ENCODE peak calls at places on chromosomes 7 and 10, in eight cellular contexts. E is activated naive CD4-positive, alpha-beta T cell; S is CD8-positive, alpha-beta memory T cell; L is foreskin keratinocyte; X is activated T-cell treated with anti-CD3 and anti-CD28 coated beads, Interleukin-2, amount 50 U/mL, for 4 hours; R is breast epithelium; C is H7; Y is stimulated activated CD8-positive, alpha-beta memory T cell treated with anti-CD3 and anti-CD28 coated beads, Interleukin-12 subunit alpha, Interleukin-12 subunit beta, amount 100 ng/mL, for 4 hours. G is an unnamed sample.

GRCh38 chr10:60473557-60473956 is 83.9 kb upstream of the ANK3 start:
- DNase-seq in E (no peak), S (no peak), L (peak; percentile 53), X (no peak), R (no peak), C (no peak), Y (no peak), G (no peak)

GRCh38 chr10:58952747-58953466 is 223.5 kb upstream of the PHYHIPL start:
- DNase-seq in E (no peak), S (no peak), L (peak; percentile 44), X (no peak), R (no peak), C (peak; percentile 17), Y (no peak), G (no peak)

GRCh38 chr7:7798510-7798909 is 80.1 kb upstream of the RPA3 start:
- DNase-seq in E (no peak), S (no peak), L (no peak), X (no peak), R (no peak), C (no peak), Y (no peak), G (no peak)

GRCh38 chr7:11082552-11083213 is 109.0 kb downstream of the PHF14 start:
- DNase-seq in E (no peak), S (no peak), L (peak; percentile 49), X (no peak), R (no peak), C (no peak), Y (no peak), G (no peak)

GRCh38 chr10:91992026-91992425 is 68.5 kb downstream of the BTAF1 start:
- DNase-seq in E (no peak), S (no peak), L (no peak), X (no peak), R (no peak), C (no peak), Y (no peak), G (no peak)

GRCh38 chr7:5422324-5423271 is 1.0 kb downstream of the TNRC18 start:
- DNase-seq in E (no peak), S (no peak), L (peak; percentile 17), X (no peak), R (no peak), C (peak; percentile 73), Y (no peak), G (no peak)

GRCh38 chr7:133484135-133484534 is 231.3 kb downstream of the EXOC4 start:
- DNase-seq in E (no peak), S (peak; percentile 64), L (peak; percentile 68), X (peak; percentile 17), R (no peak), C (no peak), Y (peak; percentile 16), G (no peak)

GRCh38 chr10:123227706-123228105 is 73.5 kb downstream of the BUB3 start:
- DNase-seq in E (no peak), S (no peak), L (peak; percentile 49), X (no peak), R (no peak), C (no peak), Y (no peak), G (no peak)

GRCh38 chr7:75723444-75723843 is 15.3 kb downstream of the HIP1 start:
- DNase-seq in E (no peak), S (no peak), L (no peak), X (no peak), R (no peak), C (no peak), Y (no peak), G (no peak)

GRCh38 chr7:7536396-7537019 is 835 bp upstream of the COL28A1 start:
- DNase-seq in E (no peak), S (no peak), L (no peak), X (no peak), R (no peak), C (no peak), Y (no peak), G (no peak)

GRCh38 chr10:70461397-70462348 is 16.9 kb upstream of the PALD1 start:
- DNase-seq in E (peak; percentile 16), S (no peak), L (no peak), X (peak; percentile 47), R (peak; percentile 34), C (peak; percentile 91), Y (no peak), G (peak; percentile 35)

GRCh38 chr7:86786376-86786775 is 142.7 kb downstream of the GRM3 start:
- DNase-seq in E (no peak), S (no peak), L (no peak), X (no peak), R (no peak), C (no peak), Y (no peak), G (no peak)

GRCh38 chr7:137694405-137694804 is 152.4 kb downstream of the DGKI start:
- DNase-seq in E (no peak), S (no peak), L (no peak), X (no peak), R (no peak), C (no peak), Y (no peak), G (no peak)

GRCh38 chr7:128427289-128427891 is 17.6 kb upstream of the IMPDH1 start:
- DNase-seq in E (no peak), S (peak; percentile 38), L (peak; percentile 29), X (no peak), R (no peak), C (peak; percentile 59), Y (no peak), G (no peak)

GRCh38 chr7:74483402-74484336 is 30.0 kb downstream of the GTF2IRD1 start:
- DNase-seq in E (no peak), S (no peak), L (peak; percentile 51), X (no peak), R (no peak), C (no peak), Y (no peak), G (no peak)